ENCODE peak calls at places on chromosomes 16 and 17, in four cellular contexts. W is kidney epithelial cell, N is body of pancreas, E is heart right ventricle. T is an unnamed sample.

GRCh38 chr16:88264641-88265285 is 118.0 kb upstream of the ZNF469 start:
- DNase-seq in W (peak), N (peak), E (peak), T (peak)

GRCh38 chr17:77436058-77436442 is 295.3 kb downstream of the SEC14L1 start:
- DNase-seq in W (no peak), N (no peak), E (peak), T (no peak)

GRCh38 chr17:73953206-73954033 is 250.1 kb upstream of the RPL38 start:
- DNase-seq in W (no peak), N (no peak), E (no peak), T (no peak)

GRCh38 chr17:81339502-81340296 is 44.6 kb upstream of the SLC38A10 start:
- DNase-seq in W (no peak), N (peak), E (no peak), T (no peak)

GRCh38 chr17:1347681-1348318 is 52.2 kb downstream of the YWHAE start:
- DNase-seq in W (peak), N (peak), E (peak), T (peak)

GRCh38 chr17:67403483-67403882 is 26.4 kb downstream of the PITPNC1 start:
- DNase-seq in W (no peak), N (no peak), E (no peak), T (no peak)

GRCh38 chr17:40432864-40433528 is 10.3 kb upstream of the IGFBP4 start:
- DNase-seq in W (no peak), N (peak), E (peak), T (no peak)

GRCh38 chr16:12902511-12903324 is 1.3 kb downstream of the SHISA9 start:
- DNase-seq in W (no peak), N (no peak), E (no peak), T (no peak)

GRCh38 chr17:10785295-10785694 is 18.6 kb downstream of the TMEM238L start:
- DNase-seq in W (no peak), N (no peak), E (no peak), T (no peak)

GRCh38 chr16:27177031-27177774 is 26.1 kb upstream of the KDM8 start:
- DNase-seq in W (peak), N (no peak), E (no peak), T (no peak)

GRCh38 chr17:40491486-40491885 is 9.9 kb downstream of the TNS4 start:
- DNase-seq in W (no peak), N (no peak), E (no peak), T (no peak)

GRCh38 chr17:42178817-42179216 is 2.1 kb downstream of the KCNH4 start:
- DNase-seq in W (no peak), N (no peak), E (no peak), T (no peak)

GRCh38 chr17:57823469-57824401 is 26.1 kb downstream of the MRPS23 start:
- DNase-seq in W (no peak), N (no peak), E (no peak), T (no peak)

GRCh38 chr17:74163271-74163821 is 40.1 kb upstream of the RPL38 start:
- DNase-seq in W (no peak), N (no peak), E (no peak), T (no peak)

GRCh38 chr16:50499254-50499653 is 48.9 kb upstream of the NKD1 start:
- DNase-seq in W (no peak), N (no peak), E (no peak), T (no peak)

GRCh38 chr16:16146380-16147315 is 76.6 kb downstream of the ABCC6 start:
- DNase-seq in W (no peak), N (peak), E (peak), T (no peak)

GRCh38 chr16:2838928-2839327 is 8.8 kb downstream of the ZG16B start:
- DNase-seq in W (peak), N (peak), E (peak), T (no peak)

GRCh38 chr17:70099884-70100283 is 24.9 kb downstream of the KCNJ16 start:
- DNase-seq in W (no peak), N (no peak), E (no peak), T (no peak)

GRCh38 chr17:36697907-36698526 is 96.6 kb downstream of the MRM1 start:
- DNase-seq in W (no peak), N (no peak), E (no peak), T (no peak)

GRCh38 chr17:56441331-56441730 is 152.2 kb upstream of the NOG start:
- DNase-seq in W (peak), N (peak), E (no peak), T (no peak)

GRCh38 chr17:39212841-39213480 is 12.8 kb downstream of the STAC2 start:
- DNase-seq in W (no peak), N (no peak), E (peak), T (no peak)

GRCh38 chr16:80107900-80108299 is 432.9 kb upstream of the DYNLRB2 start:
- DNase-seq in W (no peak), N (no peak), E (no peak), T (no peak)

GRCh38 chr17:21425736-21426135 is 49.6 kb downstream of the KCNJ12 start:
- DNase-seq in W (no peak), N (no peak), E (no peak), T (no peak)

GRCh38 chr17:60169921-60170817 is 20.4 kb downstream of the CA4 start:
- DNase-seq in W (no peak), N (no peak), E (peak), T (no peak)

GRCh38 chr16:88599092-88599733 is 29.0 kb downstream of the ZC3H18 start:
- DNase-seq in W (no peak), N (peak), E (peak), T (no peak)

GRCh38 chr17:48614904-48615211 is 234 bp downstream of the HOXB8 start:
- DNase-seq in W (no peak), N (no peak), E (no peak), T (no peak)

GRCh38 chr17:34579017-34579946 is at the start of gene TMEM132E:
- DNase-seq in W (no peak), N (peak), E (peak), T (no peak)

GRCh38 chr16:65543781-65544740 is 422.2 kb upstream of the CDH11 start:
- DNase-seq in W (no peak), N (no peak), E (no peak), T (no peak)
- TF ChIP-seq CTCF in W (no peak), N (no peak), E (no peak), T (no peak)

GRCh38 chr16:57285379-57285778 is 907 bp upstream of the PLLP start:
- DNase-seq in W (no peak), N (no peak), E (no peak), T (no peak)
- H3K4me3 ChIP-seq in W (no peak), N (no peak), E (no peak), T (peak)

GRCh38 chr16:85638248-85638647 is 25.1 kb downstream of the GSE1 start:
- DNase-seq in W (no peak), N (no peak), E (no peak), T (no peak)

GRCh38 chr16:85638695-85639409 is 25.7 kb downstream of the GSE1 start:
- DNase-seq in W (no peak), N (peak), E (no peak), T (no peak)

GRCh38 chr16:85637061-85637807 is 24.1 kb downstream of the GSE1 start:
- DNase-seq in W (no peak), N (no peak), E (no peak), T (no peak)

GRCh38 chr16:85636234-85636812 is 23.2 kb downstream of the GSE1 start:
- DNase-seq in W (no peak), N (no peak), E (no peak), T (no peak)

DNA sequence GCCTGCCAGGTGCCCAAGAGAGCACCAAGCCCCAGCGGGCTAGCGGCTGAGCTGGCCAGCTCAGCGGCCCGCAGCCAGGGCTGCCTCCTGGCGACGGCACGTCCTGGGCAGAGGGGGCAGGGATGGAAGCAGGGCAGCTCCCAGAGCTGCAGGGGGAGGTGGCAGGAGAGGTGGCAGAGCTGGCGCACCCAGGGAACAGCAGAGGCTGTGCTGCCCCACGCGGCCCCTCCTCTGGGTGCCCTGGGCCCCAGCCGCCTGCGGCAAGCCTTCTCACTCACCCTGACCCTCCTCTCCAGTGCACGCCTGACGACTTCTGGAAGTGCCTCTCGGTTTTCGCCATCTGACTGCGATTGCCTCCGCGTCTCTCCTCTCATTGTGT is 24.7 kb downstream of the GSE1 start:
- DNase-seq in W (no peak), N (peak), E (no peak), T (no peak)
- TF ChIP-seq CTCF in W (peak), N (no peak), E (no peak), T (no peak)

DNA sequence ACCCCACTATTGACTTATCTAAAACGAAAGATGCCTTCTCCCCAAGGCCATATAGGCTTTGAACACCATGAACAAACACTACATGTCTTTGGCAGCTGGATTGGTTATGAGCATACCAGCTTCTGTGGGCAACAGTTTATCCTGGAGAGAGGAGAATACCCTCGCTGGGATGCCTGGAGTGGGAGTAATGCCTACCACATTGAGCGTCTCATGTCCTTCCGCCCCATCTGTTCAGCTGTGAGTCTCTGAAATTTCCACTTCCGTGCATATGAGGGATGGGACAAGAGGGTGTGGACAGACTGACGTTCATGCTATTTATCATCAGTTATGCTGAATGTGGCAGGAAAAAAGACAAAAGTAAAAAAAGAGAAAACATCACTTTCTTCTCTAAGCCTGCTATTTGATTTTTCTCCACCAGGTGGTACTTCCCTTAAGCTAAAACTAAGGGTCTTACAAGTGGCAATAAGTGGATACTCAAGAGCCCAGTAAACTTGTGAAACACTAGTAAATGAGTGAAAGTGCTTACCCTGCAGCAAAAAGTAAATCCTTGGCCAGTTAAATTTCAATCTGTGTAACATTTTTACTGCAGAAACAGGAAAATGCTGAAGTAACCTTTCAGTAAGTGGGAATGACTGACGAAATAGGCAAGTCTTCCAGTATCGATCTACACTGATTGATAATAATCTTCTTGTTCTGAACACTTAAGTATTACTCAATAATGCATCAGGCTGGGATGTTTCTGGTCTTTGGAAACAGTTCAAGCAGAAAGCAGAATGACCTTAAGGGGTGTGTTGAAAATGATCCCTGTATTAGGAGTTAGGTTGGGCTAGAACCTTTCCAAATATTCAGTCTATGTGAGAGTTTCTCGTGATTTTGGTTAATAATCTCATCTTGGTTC is 5.6 kb downstream of the CRYBA1 start:
- DNase-seq in W (no peak), N (no peak), E (no peak), T (no peak)
- H3K4me3 ChIP-seq in W (no peak), N (no peak), E (no peak), T (no peak)

GRCh38 chr16:69779724-69780123 is 17.6 kb downstream of the WWP2 start:
- DNase-seq in W (no peak), N (no peak), E (no peak), T (no peak)

GRCh38 chr16:69775535-69775934 is 13.4 kb downstream of the WWP2 start:
- DNase-seq in W (no peak), N (no peak), E (no peak), T (no peak)

GRCh38 chr16:69781118-69781517 is 19.0 kb downstream of the WWP2 start:
- DNase-seq in W (no peak), N (no peak), E (no peak), T (no peak)
- TF ChIP-seq CTCF in W (no peak), N (no peak), E (no peak), T (no peak)

T was measured in LNCaP clone FGC.